ENCODE peak calls at places on chromosomes 12 and 14, in five cellular contexts. W, V, S, Z and G are unnamed samples.

GRCh38 chr12:15638231-15638630 is 151.0 kb downstream of the EPS8 start:
- DNase-seq in S (no peak), W (no peak), V (peak), Z (no peak), G (no peak)

GRCh38 chr14:32013083-32013482 is 64.0 kb upstream of the ARHGAP5 start:
- DNase-seq in Z (no peak), S (no peak), V (no peak), W (peak), G (no peak)

GRCh38 chr14:95310635-95311380 is 8.9 kb downstream of the CLMN start:
- DNase-seq in S (no peak), V (no peak), Z (no peak), W (no peak), G (no peak)

GRCh38 chr12:45234134-45234865 is 18.4 kb downstream of the ANO6 start:
- DNase-seq in S (no peak), W (no peak), Z (no peak), V (peak), G (peak)

GRCh38 chr14:64835431-64835830 is 44.3 kb downstream of the SPTB start:
- DNase-seq in V (no peak), Z (no peak), S (no peak), W (no peak), G (no peak)

GRCh38 chr12:51028811-51029146 is 2.6 kb upstream of the SLC11A2 start:
- DNase-seq in V (peak), W (no peak), S (no peak), Z (peak), G (no peak)

GRCh38 chr12:67482751-67483661 is 165.5 kb upstream of the DYRK2 start:
- DNase-seq in W (no peak), S (peak), V (peak), Z (peak), G (no peak)

GRCh38 chr14:50087350-50088116 is 28.8 kb downstream of the VCPKMT start:
- DNase-seq in S (no peak), V (no peak), W (no peak), Z (no peak), G (no peak)

GRCh38 chr14:68736519-68736918 is 56.3 kb downstream of the ZFP36L1 start:
- DNase-seq in W (peak), S (no peak), Z (no peak), V (peak), G (no peak)

GRCh38 chr14:31038521-31039166 is 12.5 kb upstream of the STRN3 start:
- DNase-seq in S (no peak), V (peak), W (no peak), Z (no peak), G (no peak)

GRCh38 chr12:28645436-28645835 is 455.2 kb downstream of the CCDC91 start:
- DNase-seq in Z (no peak), S (no peak), W (no peak), V (no peak), G (no peak)

GRCh38 chr14:96145116-96145864 is 59.3 kb upstream of the BDKRB2 start:
- DNase-seq in V (peak), Z (no peak), S (no peak), W (no peak), G (no peak)

GRCh38 chr14:105314287-105315185 is at the start of gene PACS2:
- DNase-seq in W (peak), V (peak), S (peak), Z (peak), G (peak)

GRCh38 chr12:102343361-102344121 is 136.8 kb downstream of the IGF1 start:
- DNase-seq in S (no peak), Z (peak), W (no peak), V (peak), G (no peak)

GRCh38 chr12:101713059-101713682 is 15.7 kb downstream of the CHPT1 start:
- DNase-seq in W (no peak), Z (no peak), S (no peak), V (peak), G (no peak)

GRCh38 chr12:95239216-95239615 is 21.6 kb downstream of the VEZT start:
- DNase-seq in W (no peak), Z (no peak), V (no peak), S (no peak), G (no peak)

GRCh38 chr12:10409387-10409786 is at the start of gene KLRC4:
- DNase-seq in W (no peak), V (peak), Z (no peak), S (no peak), G (peak)

GRCh38 chr12:29238822-29239291 is 89.8 kb downstream of the FAR2 start:
- DNase-seq in W (no peak), S (no peak), V (peak), Z (no peak), G (no peak)

GRCh38 chr12:105267711-105268110 is 31.7 kb upstream of the APPL2 start:
- DNase-seq in Z (no peak), S (no peak), W (no peak), V (peak), G (no peak)

GRCh38 chr14:61103541-61104339 is 122.7 kb downstream of the SLC38A6 start:
- DNase-seq in V (peak), Z (peak), W (no peak), S (no peak), G (peak)

GRCh38 chr14:93214598-93214997 is 7.5 kb downstream of the UBR7 start:
- DNase-seq in Z (no peak), S (no peak), V (no peak), W (no peak), G (no peak)

GRCh38 chr12:82968644-82969339 is 282.1 kb downstream of the TMTC2 start:
- DNase-seq in S (no peak), W (no peak), V (no peak), Z (no peak), G (no peak)